ENCODE peak calls at places on chromosome 12, in eight cellular contexts. One of them, this sample, is unnamed.

GRCh38 chr12:54991161-54991991 is 6.8 kb upstream of the TESPA1 start:
- DNase-seq in transverse colon: no peak
- DNase-seq in gastrocnemius medialis: no peak
- DNase-seq in esophagus muscularis mucosa: no peak
- DNase-seq in uterus: no peak
- DNase-seq in A549: no peak
- DNase-seq in stomach: no peak
- DNase-seq in breast epithelium: no peak
- DNase-seq in this sample: peak

GRCh38 chr12:2999265-2999841 is 40.2 kb downstream of the TEAD4 start:
- DNase-seq in esophagus muscularis mucosa: no peak
- DNase-seq in gastrocnemius medialis: peak
- DNase-seq in A549: no peak
- DNase-seq in breast epithelium: no peak
- DNase-seq in uterus: peak
- DNase-seq in transverse colon: no peak
- DNase-seq in stomach: no peak
- DNase-seq in this sample: no peak

GRCh38 chr12:120538281-120539156 is 4.4 kb downstream of the RNF10 start:
- DNase-seq in uterus: peak
- DNase-seq in esophagus muscularis mucosa: no peak
- DNase-seq in A549: no peak
- DNase-seq in breast epithelium: peak
- DNase-seq in gastrocnemius medialis: peak
- DNase-seq in transverse colon: peak
- DNase-seq in stomach: peak
- DNase-seq in this sample: peak

GRCh38 chr12:124174949-124175348 is 119.9 kb upstream of the RFLNA start:
- DNase-seq in breast epithelium: no peak
- DNase-seq in A549: no peak
- DNase-seq in stomach: no peak
- DNase-seq in gastrocnemius medialis: no peak
- DNase-seq in uterus: no peak
- DNase-seq in transverse colon: no peak
- DNase-seq in esophagus muscularis mucosa: no peak
- DNase-seq in this sample: no peak

GRCh38 chr12:83784298-83784890 is 1097.7 kb downstream of the TMTC2 start:
- DNase-seq in uterus: no peak
- DNase-seq in stomach: no peak
- DNase-seq in gastrocnemius medialis: no peak
- DNase-seq in esophagus muscularis mucosa: no peak
- DNase-seq in A549: no peak
- DNase-seq in breast epithelium: no peak
- DNase-seq in transverse colon: no peak
- DNase-seq in this sample: no peak

GRCh38 chr12:66269757-66270383 is 32.4 kb upstream of the HELB start:
- DNase-seq in breast epithelium: no peak
- DNase-seq in uterus: no peak
- DNase-seq in esophagus muscularis mucosa: no peak
- DNase-seq in A549: peak
- DNase-seq in gastrocnemius medialis: no peak
- DNase-seq in stomach: no peak
- DNase-seq in transverse colon: no peak
- DNase-seq in this sample: peak

GRCh38 chr12:19169222-19169621 is 39.7 kb downstream of the PLEKHA5 start:
- DNase-seq in uterus: no peak
- DNase-seq in stomach: no peak
- DNase-seq in A549: no peak
- DNase-seq in esophagus muscularis mucosa: no peak
- DNase-seq in breast epithelium: no peak
- DNase-seq in gastrocnemius medialis: no peak
- DNase-seq in transverse colon: no peak
- DNase-seq in this sample: no peak

GRCh38 chr12:3493225-3494049 is 2.4 kb downstream of the PRMT8 start:
- DNase-seq in uterus: no peak
- DNase-seq in breast epithelium: no peak
- DNase-seq in gastrocnemius medialis: no peak
- DNase-seq in esophagus muscularis mucosa: no peak
- DNase-seq in A549: no peak
- DNase-seq in stomach: no peak
- DNase-seq in transverse colon: no peak
- DNase-seq in this sample: no peak

GRCh38 chr12:76031414-76032042 is at the start of gene PHLDA1:
- DNase-seq in breast epithelium: peak
- DNase-seq in A549: peak
- DNase-seq in stomach: peak
- DNase-seq in uterus: peak
- DNase-seq in esophagus muscularis mucosa: peak
- DNase-seq in gastrocnemius medialis: peak
- DNase-seq in transverse colon: peak
- DNase-seq in this sample: peak

GRCh38 chr12:76031081-76031413 is 529 bp downstream of the PHLDA1 start:
- DNase-seq in uterus: no peak
- DNase-seq in gastrocnemius medialis: no peak
- DNase-seq in transverse colon: no peak
- DNase-seq in stomach: no peak
- DNase-seq in breast epithelium: no peak
- DNase-seq in A549: no peak
- DNase-seq in esophagus muscularis mucosa: no peak
- DNase-seq in this sample: peak

GRCh38 chr12:76033116-76034001 is 1.8 kb upstream of the PHLDA1 start:
- DNase-seq in gastrocnemius medialis: no peak
- DNase-seq in stomach: no peak
- DNase-seq in uterus: no peak
- DNase-seq in A549: no peak
- DNase-seq in esophagus muscularis mucosa: no peak
- DNase-seq in transverse colon: no peak
- DNase-seq in breast epithelium: no peak
- DNase-seq in this sample: peak

GRCh38 chr12:76030378-76031080 is 1.0 kb downstream of the PHLDA1 start:
- DNase-seq in A549: no peak
- DNase-seq in breast epithelium: peak
- DNase-seq in stomach: peak
- DNase-seq in transverse colon: peak
- DNase-seq in esophagus muscularis mucosa: peak
- DNase-seq in gastrocnemius medialis: peak
- DNase-seq in uterus: peak
- DNase-seq in this sample: peak

GRCh38 chr12:76032043-76032981 is 736 bp upstream of the PHLDA1 start:
- DNase-seq in breast epithelium: peak
- DNase-seq in esophagus muscularis mucosa: peak
- DNase-seq in transverse colon: peak
- DNase-seq in gastrocnemius medialis: peak
- DNase-seq in stomach: peak
- DNase-seq in uterus: peak
- DNase-seq in A549: peak
- DNase-seq in this sample: peak
- TF ChIP-seq POLR2A in breast epithelium: no peak
- TF ChIP-seq POLR2A in esophagus muscularis mucosa: no peak
- TF ChIP-seq POLR2A in transverse colon: no peak
- TF ChIP-seq POLR2A in gastrocnemius medialis: no peak
- TF ChIP-seq POLR2A in stomach: no peak
- TF ChIP-seq POLR2A in uterus: no peak
- TF ChIP-seq POLR2A in A549: no peak
- TF ChIP-seq POLR2A in this sample: peak

DNA sequence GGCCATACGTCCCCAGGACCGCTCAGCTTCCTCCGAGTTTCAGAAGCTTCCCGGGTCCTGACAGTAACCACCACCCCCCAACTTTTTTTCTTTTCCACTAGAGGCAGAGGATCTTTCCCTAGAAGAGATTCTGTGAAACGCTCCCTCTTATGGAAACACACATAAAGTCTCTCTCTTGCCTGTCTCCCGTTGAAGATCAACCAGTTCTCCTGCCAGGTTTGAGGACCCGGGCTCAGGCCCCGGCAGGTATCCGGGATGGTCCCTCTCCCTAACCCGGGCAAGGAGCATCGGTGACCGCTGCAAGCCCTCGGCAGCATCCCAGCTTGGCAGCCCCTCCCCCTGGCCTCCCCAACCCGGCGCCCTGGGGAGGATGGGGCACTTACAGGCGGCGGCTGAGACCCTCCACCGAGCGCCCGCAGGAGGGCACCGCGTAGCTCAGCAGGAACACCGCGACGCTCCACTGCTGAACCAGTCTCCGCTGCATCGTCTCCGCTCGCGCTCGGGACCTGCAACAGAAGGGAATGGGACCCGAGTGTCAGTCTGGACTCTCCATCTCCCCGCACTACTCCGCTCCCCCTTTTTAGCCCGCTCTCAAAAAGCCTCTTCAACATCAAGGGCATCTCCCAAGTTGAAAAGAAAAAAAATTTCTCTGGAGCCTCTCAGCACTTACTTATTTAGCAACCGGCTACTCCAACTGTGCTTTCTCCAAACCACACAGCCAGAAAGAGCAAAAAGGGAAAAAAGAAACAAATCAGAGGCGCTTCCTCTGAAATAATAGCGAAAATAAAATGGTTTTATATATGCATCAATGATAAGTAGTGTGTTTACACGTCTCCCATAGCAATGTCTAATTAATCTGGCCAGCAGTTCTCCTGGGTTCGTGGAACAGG is 3.3 kb downstream of the PTHLH start:
- DNase-seq in gastrocnemius medialis: no peak
- DNase-seq in esophagus muscularis mucosa: no peak
- DNase-seq in transverse colon: no peak
- DNase-seq in uterus: peak
- DNase-seq in breast epithelium: no peak
- DNase-seq in stomach: no peak
- DNase-seq in A549: peak
- DNase-seq in this sample: peak
- TF ChIP-seq POLR2A in gastrocnemius medialis: no peak
- TF ChIP-seq POLR2A in esophagus muscularis mucosa: no peak
- TF ChIP-seq POLR2A in transverse colon: no peak
- TF ChIP-seq POLR2A in uterus: no peak
- TF ChIP-seq POLR2A in breast epithelium: no peak
- TF ChIP-seq POLR2A in stomach: no peak
- TF ChIP-seq POLR2A in A549: peak
- TF ChIP-seq POLR2A in this sample: no peak

GRCh38 chr12:113361574-113362370 is 3.4 kb downstream of the PLBD2 start:
- DNase-seq in A549: no peak
- DNase-seq in uterus: no peak
- DNase-seq in breast epithelium: no peak
- DNase-seq in esophagus muscularis mucosa: no peak
- DNase-seq in transverse colon: no peak
- DNase-seq in stomach: no peak
- DNase-seq in gastrocnemius medialis: peak
- DNase-seq in this sample: no peak

GRCh38 chr12:113359939-113360748 is 1.8 kb downstream of the PLBD2 start:
- DNase-seq in A549: no peak
- DNase-seq in gastrocnemius medialis: peak
- DNase-seq in breast epithelium: no peak
- DNase-seq in transverse colon: no peak
- DNase-seq in uterus: no peak
- DNase-seq in esophagus muscularis mucosa: no peak
- DNase-seq in stomach: no peak
- DNase-seq in this sample: peak

GRCh38 chr12:113359133-113359938 is 949 bp downstream of the PLBD2 start:
- DNase-seq in stomach: no peak
- DNase-seq in A549: no peak
- DNase-seq in gastrocnemius medialis: peak
- DNase-seq in uterus: peak
- DNase-seq in transverse colon: peak
- DNase-seq in breast epithelium: no peak
- DNase-seq in esophagus muscularis mucosa: no peak
- DNase-seq in this sample: no peak

GRCh38 chr12:113358381-113359132 is at the start of gene PLBD2:
- DNase-seq in gastrocnemius medialis: peak
- DNase-seq in A549: peak
- DNase-seq in esophagus muscularis mucosa: peak
- DNase-seq in transverse colon: peak
- DNase-seq in breast epithelium: peak
- DNase-seq in uterus: peak
- DNase-seq in stomach: peak
- DNase-seq in this sample: peak
- TF ChIP-seq POLR2A in gastrocnemius medialis: peak
- TF ChIP-seq POLR2A in A549: peak
- TF ChIP-seq POLR2A in esophagus muscularis mucosa: peak
- TF ChIP-seq POLR2A in transverse colon: no peak
- TF ChIP-seq POLR2A in breast epithelium: no peak
- TF ChIP-seq POLR2A in uterus: peak
- TF ChIP-seq POLR2A in stomach: no peak
- TF ChIP-seq POLR2A in this sample: peak

GRCh38 chr12:106138279-106138645 is 492 bp downstream of the NUAK1 start:
- DNase-seq in transverse colon: no peak
- DNase-seq in A549: no peak
- DNase-seq in stomach: no peak
- DNase-seq in uterus: no peak
- DNase-seq in esophagus muscularis mucosa: no peak
- DNase-seq in gastrocnemius medialis: no peak
- DNase-seq in breast epithelium: no peak
- DNase-seq in this sample: no peak

GRCh38 chr12:106137456-106138278 is 1.1 kb downstream of the NUAK1 start:
- DNase-seq in uterus: no peak
- DNase-seq in transverse colon: no peak
- DNase-seq in esophagus muscularis mucosa: no peak
- DNase-seq in stomach: no peak
- DNase-seq in breast epithelium: no peak
- DNase-seq in gastrocnemius medialis: no peak
- DNase-seq in A549: no peak
- DNase-seq in this sample: no peak

GRCh38 chr12:106140223-106140986 is 1.7 kb upstream of the NUAK1 start:
- DNase-seq in A549: no peak
- DNase-seq in gastrocnemius medialis: peak
- DNase-seq in breast epithelium: no peak
- DNase-seq in stomach: no peak
- DNase-seq in esophagus muscularis mucosa: no peak
- DNase-seq in transverse colon: no peak
- DNase-seq in uterus: peak
- DNase-seq in this sample: no peak

GRCh38 chr12:106139422-106140141 is 828 bp upstream of the NUAK1 start:
- DNase-seq in transverse colon: peak
- DNase-seq in breast epithelium: no peak
- DNase-seq in stomach: peak
- DNase-seq in uterus: peak
- DNase-seq in A549: peak
- DNase-seq in esophagus muscularis mucosa: no peak
- DNase-seq in gastrocnemius medialis: peak
- DNase-seq in this sample: no peak

DNA sequence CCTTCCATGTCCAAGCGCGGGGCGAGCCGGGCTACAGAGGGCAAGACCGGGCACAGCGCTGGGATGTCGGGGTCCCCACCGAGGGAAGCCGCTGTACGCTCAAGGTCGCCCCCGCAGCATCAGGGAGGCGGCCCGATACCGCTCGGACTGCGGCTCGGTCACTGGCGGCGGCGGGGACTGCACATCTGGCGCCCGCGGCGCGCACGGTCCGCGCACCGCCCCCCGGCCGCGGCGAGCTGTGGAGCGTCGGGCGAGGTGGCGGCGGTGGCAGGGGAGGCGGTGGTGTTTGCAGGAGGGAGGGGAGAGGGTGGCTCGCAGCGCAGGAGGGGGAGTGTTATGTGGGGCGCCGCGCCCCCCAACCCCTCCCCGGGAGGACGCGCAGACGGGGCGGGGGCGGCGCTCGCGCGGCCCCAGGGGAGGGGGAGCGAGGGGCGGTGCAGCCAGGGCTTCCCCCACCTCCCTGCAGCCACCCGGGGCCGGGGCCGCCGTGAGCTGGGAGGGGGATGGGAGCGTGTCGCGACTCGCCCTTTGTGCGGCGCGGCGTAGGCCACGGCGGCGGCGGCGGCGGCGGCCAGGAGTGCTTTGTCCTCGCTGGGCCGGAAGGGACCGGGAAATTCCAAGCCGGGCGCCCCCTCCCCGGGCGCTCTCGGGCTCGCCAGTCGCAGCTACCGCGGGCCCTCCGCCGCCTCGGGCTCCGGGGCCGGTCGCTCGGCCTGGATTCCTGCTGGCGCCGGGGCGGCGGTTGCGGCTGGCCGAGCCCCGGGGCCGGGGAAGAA is at the start of gene NUAK1:
- DNase-seq in A549: peak
- DNase-seq in uterus: peak
- DNase-seq in gastrocnemius medialis: peak
- DNase-seq in transverse colon: peak
- DNase-seq in breast epithelium: no peak
- DNase-seq in stomach: peak
- DNase-seq in esophagus muscularis mucosa: no peak
- DNase-seq in this sample: no peak
- TF ChIP-seq POLR2A in A549: peak
- TF ChIP-seq POLR2A in uterus: no peak
- TF ChIP-seq POLR2A in gastrocnemius medialis: no peak
- TF ChIP-seq POLR2A in transverse colon: no peak
- TF ChIP-seq POLR2A in breast epithelium: no peak
- TF ChIP-seq POLR2A in stomach: no peak
- TF ChIP-seq POLR2A in esophagus muscularis mucosa: no peak
- TF ChIP-seq POLR2A in this sample: no peak